ENCODE peak calls at places on chromosomes 3 and 15, in four cellular contexts. One of them, this sample, is unnamed.

GRCh38 chr3:67468511-67468910 is 185.9 kb downstream of the SUCLG2 start:
- DNase-seq in H4: peak; percentile 23
- DNase-seq in HEK293T: no peak
- DNase-seq in activated T-helper 9 cell treated with anti-CD3 and anti-CD28 coated beads, Interleukin-2, amount 50 U/mL, for 16 hours: no peak
- DNase-seq in this sample: no peak

GRCh38 chr3:65425880-65426279 is 612.8 kb downstream of the MAGI1 start:
- DNase-seq in H4: peak; percentile 15
- DNase-seq in HEK293T: peak; percentile 20
- DNase-seq in activated T-helper 9 cell treated with anti-CD3 and anti-CD28 coated beads, Interleukin-2, amount 50 U/mL, for 16 hours: no peak
- DNase-seq in this sample: no peak

GRCh38 chr3:95134693-95135375 is 1072.0 kb downstream of the NSUN3 start:
- DNase-seq in H4: no peak
- DNase-seq in HEK293T: no peak
- DNase-seq in activated T-helper 9 cell treated with anti-CD3 and anti-CD28 coated beads, Interleukin-2, amount 50 U/mL, for 16 hours: no peak
- DNase-seq in this sample: no peak

GRCh38 chr3:46903341-46904302 is 26.1 kb downstream of the PTH1R start:
- DNase-seq in H4: peak; percentile 55
- DNase-seq in HEK293T: no peak
- DNase-seq in activated T-helper 9 cell treated with anti-CD3 and anti-CD28 coated beads, Interleukin-2, amount 50 U/mL, for 16 hours: no peak
- DNase-seq in this sample: no peak

GRCh38 chr3:194955546-194955945 is 269.9 kb downstream of the FAM43A start:
- DNase-seq in H4: no peak
- DNase-seq in HEK293T: no peak
- DNase-seq in activated T-helper 9 cell treated with anti-CD3 and anti-CD28 coated beads, Interleukin-2, amount 50 U/mL, for 16 hours: no peak
- DNase-seq in this sample: no peak

GRCh38 chr3:193982258-193982659 is 153.7 kb upstream of the HES1 start:
- DNase-seq in H4: no peak
- DNase-seq in HEK293T: no peak
- DNase-seq in activated T-helper 9 cell treated with anti-CD3 and anti-CD28 coated beads, Interleukin-2, amount 50 U/mL, for 16 hours: no peak
- DNase-seq in this sample: no peak

GRCh38 chr3:158522737-158523136 is 48.3 kb upstream of the MLF1 start:
- DNase-seq in H4: no peak
- DNase-seq in HEK293T: no peak
- DNase-seq in activated T-helper 9 cell treated with anti-CD3 and anti-CD28 coated beads, Interleukin-2, amount 50 U/mL, for 16 hours: no peak
- DNase-seq in this sample: no peak

GRCh38 chr3:107520535-107520934 is 2.2 kb upstream of the BBX start:
- DNase-seq in H4: no peak
- DNase-seq in HEK293T: no peak
- DNase-seq in activated T-helper 9 cell treated with anti-CD3 and anti-CD28 coated beads, Interleukin-2, amount 50 U/mL, for 16 hours: no peak
- DNase-seq in this sample: no peak

GRCh38 chr15:40844543-40844981 is 714 bp downstream of the SPINT1 start:
- DNase-seq in H4: no peak
- DNase-seq in HEK293T: no peak
- DNase-seq in activated T-helper 9 cell treated with anti-CD3 and anti-CD28 coated beads, Interleukin-2, amount 50 U/mL, for 16 hours: peak; percentile 17
- DNase-seq in this sample: peak; percentile 4

GRCh38 chr15:71649894-71650293 is 160.5 kb upstream of the NR2E3 start:
- DNase-seq in H4: no peak
- DNase-seq in HEK293T: no peak
- DNase-seq in activated T-helper 9 cell treated with anti-CD3 and anti-CD28 coated beads, Interleukin-2, amount 50 U/mL, for 16 hours: no peak
- DNase-seq in this sample: no peak

GRCh38 chr3:156433138-156433537 is 121.8 kb downstream of the SSR3 start:
- DNase-seq in H4: no peak
- DNase-seq in HEK293T: no peak
- DNase-seq in activated T-helper 9 cell treated with anti-CD3 and anti-CD28 coated beads, Interleukin-2, amount 50 U/mL, for 16 hours: no peak
- DNase-seq in this sample: no peak

GRCh38 chr15:100879461-100880138 is at the start of gene ALDH1A3:
- DNase-seq in H4: no peak
- DNase-seq in HEK293T: peak; percentile 75
- DNase-seq in activated T-helper 9 cell treated with anti-CD3 and anti-CD28 coated beads, Interleukin-2, amount 50 U/mL, for 16 hours: no peak
- DNase-seq in this sample: no peak

GRCh38 chr15:45151998-45152828 is 22.4 kb downstream of the DUOX1 start:
- DNase-seq in H4: no peak
- DNase-seq in HEK293T: no peak
- DNase-seq in activated T-helper 9 cell treated with anti-CD3 and anti-CD28 coated beads, Interleukin-2, amount 50 U/mL, for 16 hours: no peak
- DNase-seq in this sample: no peak

GRCh38 chr3:105842943-105843342 is 25.9 kb downstream of the CBLB start:
- DNase-seq in H4: no peak
- DNase-seq in HEK293T: no peak
- DNase-seq in activated T-helper 9 cell treated with anti-CD3 and anti-CD28 coated beads, Interleukin-2, amount 50 U/mL, for 16 hours: no peak
- DNase-seq in this sample: no peak

GRCh38 chr3:73498764-73499622 is 125.7 kb downstream of the PDZRN3 start:
- DNase-seq in H4: no peak
- DNase-seq in HEK293T: no peak
- DNase-seq in activated T-helper 9 cell treated with anti-CD3 and anti-CD28 coated beads, Interleukin-2, amount 50 U/mL, for 16 hours: no peak
- DNase-seq in this sample: no peak

GRCh38 chr3:184772667-184773272 is 39.2 kb upstream of the VPS8 start:
- DNase-seq in H4: no peak
- DNase-seq in HEK293T: no peak
- DNase-seq in activated T-helper 9 cell treated with anti-CD3 and anti-CD28 coated beads, Interleukin-2, amount 50 U/mL, for 16 hours: no peak
- DNase-seq in this sample: no peak

GRCh38 chr3:181700168-181701087 is 11.3 kb upstream of the SOX2 start:
- DNase-seq in H4: peak; percentile 80
- DNase-seq in HEK293T: peak; percentile 62
- DNase-seq in activated T-helper 9 cell treated with anti-CD3 and anti-CD28 coated beads, Interleukin-2, amount 50 U/mL, for 16 hours: no peak
- DNase-seq in this sample: no peak

GRCh38 chr3:189053327-189053726 is 118.4 kb upstream of the TPRG1 start:
- DNase-seq in H4: no peak
- DNase-seq in HEK293T: no peak
- DNase-seq in activated T-helper 9 cell treated with anti-CD3 and anti-CD28 coated beads, Interleukin-2, amount 50 U/mL, for 16 hours: no peak
- DNase-seq in this sample: no peak

GRCh38 chr3:114998971-114999579 is 148.0 kb downstream of the ZBTB20 start:
- DNase-seq in H4: no peak
- DNase-seq in HEK293T: no peak
- DNase-seq in activated T-helper 9 cell treated with anti-CD3 and anti-CD28 coated beads, Interleukin-2, amount 50 U/mL, for 16 hours: no peak
- DNase-seq in this sample: no peak

GRCh38 chr15:66145242-66146182 is 108.0 kb downstream of the MEGF11 start:
- DNase-seq in H4: peak; percentile 44
- DNase-seq in HEK293T: no peak
- DNase-seq in activated T-helper 9 cell treated with anti-CD3 and anti-CD28 coated beads, Interleukin-2, amount 50 U/mL, for 16 hours: no peak
- DNase-seq in this sample: no peak

GRCh38 chr3:133988631-133989161 is 41.0 kb downstream of the SLCO2A1 start:
- DNase-seq in H4: no peak
- DNase-seq in HEK293T: no peak
- DNase-seq in activated T-helper 9 cell treated with anti-CD3 and anti-CD28 coated beads, Interleukin-2, amount 50 U/mL, for 16 hours: no peak
- DNase-seq in this sample: no peak

This sample was measured in activated T-helper 1 cell treated with Interleukin-2 at 50 U/mL for 16 hours.